ENCODE peak calls at places on chromosome 17, in nine cellular contexts. U is fibroblast of pulmonary artery; B is left ventricle myocardium inferior; Z is DND-41; H is NCI-H2029; K is esophagus squamous epithelium; D is stimulated activated CD8-positive, alpha-beta memory T cell treated with anti-CD3 and anti-CD28 coated beads, Interleukin-15, amount 100 ng/mL, for 48 hours; N is H9; Y is globus pallidus. J is an unnamed sample.
A peak's percentile ranks its signal among the peaks of the same experiment; 100 is the strongest.

GRCh38 chr17:73203135-73203787 is 10.4 kb downstream of the COG1 start:
- DNase-seq in U (peak; percentile 58), B (no peak), Z (no peak), H (peak; percentile 61), K (no peak), D (no peak), N (no peak), Y (no peak), J (peak; percentile 21)

GRCh38 chr17:8275421-8276290 is 12.8 kb upstream of the RANGRF start:
- DNase-seq in U (no peak), B (no peak), Z (no peak), H (no peak), K (no peak), D (no peak), N (no peak), Y (no peak), J (no peak)

GRCh38 chr17:32519769-32520701 is 33.2 kb downstream of the CDK5R1 start:
- DNase-seq in U (no peak), B (no peak), Z (no peak), H (no peak), K (no peak), D (peak; percentile 32), N (peak; percentile 55), Y (no peak), J (peak; percentile 74)

GRCh38 chr17:83180264-83180995 is 101.0 kb downstream of the METRNL start:
- DNase-seq in U (no peak), B (no peak), Z (no peak), H (no peak), K (no peak), D (no peak), N (no peak), Y (no peak), J (no peak)

GRCh38 chr17:57818066-57818465 is 31.8 kb downstream of the MRPS23 start:
- DNase-seq in U (no peak), B (no peak), Z (no peak), H (peak; percentile 3), K (no peak), D (no peak), N (no peak), Y (no peak), J (no peak)

GRCh38 chr17:51322390-51323029 is 62.2 kb downstream of the UTP18 start:
- DNase-seq in U (peak; percentile 52), B (no peak), Z (no peak), H (no peak), K (no peak), D (no peak), N (peak; percentile 55), Y (peak; percentile 80), J (peak; percentile 52)

GRCh38 chr17:72349508-72350472 is 229.0 kb downstream of the SOX9 start:
- DNase-seq in U (no peak), B (no peak), Z (no peak), H (no peak), K (no peak), D (no peak), N (no peak), Y (no peak), J (no peak)

GRCh38 chr17:10327640-10328039 is 45.2 kb downstream of the MYH13 start:
- DNase-seq in U (peak; percentile 89), B (peak; percentile 72), Z (peak; percentile 82), H (peak; percentile 2), K (no peak), D (peak; percentile 59), N (peak; percentile 91), Y (peak; percentile 38), J (peak; percentile 74)

GRCh38 chr17:77505460-77505769 is 364.6 kb downstream of the SEC14L1 start:
- DNase-seq in U (no peak), B (no peak), Z (no peak), H (no peak), K (no peak), D (no peak), N (no peak), Y (no peak), J (no peak)

GRCh38 chr17:59331929-59332889 is 754 bp downstream of the YPEL2 start:
- DNase-seq in U (peak; percentile 36), B (peak; percentile 73), Z (peak; percentile 21), H (no peak), K (no peak), D (no peak), N (no peak), Y (peak; percentile 32), J (no peak)

GRCh38 chr17:7248811-7249210 is 2.7 kb downstream of the CTDNEP1 start:
- DNase-seq in U (no peak), B (no peak), Z (no peak), H (no peak), K (no peak), D (no peak), N (no peak), Y (no peak), J (no peak)

GRCh38 chr17:7834554-7834890 is 505 bp downstream of the KDM6B start:
- DNase-seq in U (no peak), B (peak; percentile 76), Z (no peak), H (no peak), K (no peak), D (no peak), N (peak; percentile 73), Y (no peak), J (no peak)

GRCh38 chr17:65498831-65499230 is 62.6 kb downstream of the AXIN2 start:
- DNase-seq in U (no peak), B (no peak), Z (no peak), H (no peak), K (no peak), D (no peak), N (no peak), Y (peak; percentile 41), J (no peak)

GRCh38 chr17:79997004-79997673 is 38.5 kb downstream of the TBC1D16 start:
- DNase-seq in U (no peak), B (no peak), Z (peak; percentile 96), H (no peak), K (peak; percentile 18), D (peak; percentile 49), N (no peak), Y (no peak), J (no peak)

GRCh38 chr17:49637050-49637449 is 40.8 kb downstream of the SPOP start:
- DNase-seq in U (peak; percentile 29), B (no peak), Z (no peak), H (no peak), K (no peak), D (no peak), N (no peak), Y (no peak), J (no peak)

GRCh38 chr17:9622961-9623360 is 22.4 kb upstream of the USP43 start:
- DNase-seq in U (no peak), B (no peak), Z (no peak), H (no peak), K (no peak), D (no peak), N (no peak), Y (no peak), J (no peak)

J was measured in kidney tubule cell.